ENCODE peak calls at places on chromosomes 4 and X, in eight cellular contexts. P is colonic mucosa; H is tibial artery; T is left lung; B is IMR-90; M is CD8-positive, alpha-beta T cell; A is heart right ventricle; Y is body of pancreas. F is an unnamed sample. For H3K4me1, the result is how much of the 10 kb centered on the place peaks cover.

GRCh38 chr4:5957091-5957490 is 61.1 kb downstream of the C4orf50 start:
- DNase-seq in Y (no peak), T (no peak), M (no peak), A (no peak), H (no peak), P (no peak), B (no peak), F (peak)

GRCh38 chrX:30493348-30493747 is 84.2 kb downstream of the TASL start:
- DNase-seq in A (no peak), M (no peak), Y (no peak), H (no peak), P (no peak), T (no peak), B (no peak), F (no peak)

GRCh38 chr4:20281453-20281852 is 29.7 kb downstream of the SLIT2 start:
- DNase-seq in T (no peak), M (no peak), H (no peak), P (no peak), B (no peak), A (no peak), Y (no peak), F (no peak)

GRCh38 chrX:150899191-150899757 is 806 bp upstream of the CD99L2 start:
- DNase-seq in Y (peak), M (peak), T (peak), P (peak), B (peak), A (peak), H (peak), F (peak)

GRCh38 chr4:25756503-25756902 is 100.9 kb downstream of the SLC34A2 start:
- DNase-seq in Y (no peak), P (no peak), B (peak), T (no peak), M (no peak), H (no peak), A (no peak), F (no peak)

GRCh38 chr4:1554876-1555265 is 129.2 kb downstream of the FAM53A start:
- DNase-seq in T (no peak), P (no peak), A (no peak), M (no peak), Y (no peak), H (no peak), B (no peak), F (no peak)

GRCh38 chr4:27049101-27049829 is 188.6 kb downstream of the STIM2 start:
- DNase-seq in A (no peak), H (no peak), B (no peak), P (peak), T (no peak), M (no peak), Y (no peak), F (peak)

GRCh38 chrX:87517571-87518141 is at the start of gene KLHL4:
- DNase-seq in A (no peak), H (no peak), M (no peak), T (no peak), B (peak), Y (no peak), P (no peak), F (peak)

GRCh38 chr4:48360285-48360965 is 19.1 kb downstream of the SLAIN2 start:
- DNase-seq in M (no peak), T (no peak), Y (no peak), A (no peak), H (no peak), P (no peak), B (peak), F (no peak)

GRCh38 chrX:132877954-132878536 is 80.4 kb downstream of the HS6ST2 start:
- DNase-seq in M (no peak), Y (no peak), B (no peak), P (no peak), H (no peak), A (no peak), T (no peak), F (peak)

GRCh38 chrX:150152546-150152945 is 210.6 kb upstream of the MAMLD1 start:
- DNase-seq in H (no peak), A (no peak), B (no peak), Y (no peak), P (no peak), T (no peak), M (no peak), F (no peak)

GRCh38 chr4:25484243-25484721 is 107.2 kb downstream of the ANAPC4 start:
- DNase-seq in A (no peak), B (no peak), Y (no peak), H (no peak), P (no peak), M (no peak), T (no peak), F (no peak)

GRCh38 chrX:97314348-97314747 is 430.6 kb downstream of the RPA4 start:
- DNase-seq in P (no peak), A (no peak), B (no peak), M (no peak), H (no peak), Y (no peak), T (no peak), F (no peak)

GRCh38 chrX:153750126-153750774 is 13.8 kb upstream of the PLXNB3 start:
- DNase-seq in P (no peak), A (no peak), M (no peak), H (no peak), Y (no peak), T (no peak), B (no peak), F (peak)

GRCh38 chrX:148647666-148648065 is 147.2 kb downstream of the AFF2 start:
- DNase-seq in A (no peak), H (no peak), M (no peak), P (no peak), T (no peak), Y (no peak), B (no peak), F (no peak)

GRCh38 chr4:82790060-82790660 is 8.4 kb downstream of the SCD5 start:
- DNase-seq in Y (no peak), B (no peak), A (no peak), T (no peak), H (no peak), P (no peak), M (no peak), F (peak)

GRCh38 chr4:104941661-104942062 is 205.0 kb upstream of the TET2 start:
- DNase-seq in T (no peak), B (no peak), M (no peak), P (no peak), A (no peak), H (no peak), Y (no peak), F (no peak)

GRCh38 chrX:20372533-20372932 is 105.8 kb upstream of the RPS6KA3 start:
- DNase-seq in T (no peak), P (no peak), H (no peak), A (no peak), B (no peak), Y (no peak), M (no peak), F (no peak)

GRCh38 chr4:142435599-142436235 is 410.4 kb downstream of the INPP4B start:
- DNase-seq in H (no peak), B (no peak), A (no peak), Y (no peak), M (no peak), T (no peak), P (no peak), F (peak)

GRCh38 chr4:87060957-87061356 is 126.1 kb downstream of the AFF1 start:
- DNase-seq in Y (no peak), T (no peak), P (no peak), M (no peak), B (peak), A (no peak), H (no peak), F (no peak)

GRCh38 chr4:142352682-142353081 is 493.4 kb downstream of the INPP4B start:
- DNase-seq in T (no peak), A (no peak), M (no peak), B (no peak), Y (no peak), H (no peak), P (no peak), F (no peak)

GRCh38 chr4:126772662-126773061 is 860.1 kb upstream of the INTU start:
- DNase-seq in M (no peak), B (peak), A (no peak), P (no peak), T (no peak), H (no peak), Y (no peak), F (no peak)

GRCh38 chr4:53490965-53491622 is 100.2 kb downstream of the LNX1 start:
- DNase-seq in B (peak), Y (peak), H (peak), A (no peak), M (no peak), T (no peak), P (peak), F (peak)

GRCh38 chr4:96183630-96184029 is 343.7 kb downstream of the PDHA2 start:
- DNase-seq in Y (no peak), P (no peak), A (no peak), B (no peak), H (no peak), T (no peak), M (no peak), F (no peak)

GRCh38 chrX:65688403-65688881 is 21.0 kb downstream of the MSN start:
- DNase-seq in B (peak), A (no peak), Y (no peak), M (no peak), H (no peak), P (no peak), T (no peak), F (no peak)

GRCh38 chrX:283115-283845 is 2.1 kb downstream of the PLCXD1 start:
- DNase-seq in T (peak), P (peak), Y (peak), M (peak), H (peak), B (peak), A (peak), F (peak)

GRCh38 chr4:95984081-95984480 is 144.2 kb downstream of the PDHA2 start:
- DNase-seq in H (no peak), A (no peak), Y (no peak), B (no peak), P (no peak), M (no peak), T (no peak), F (no peak)

GRCh38 chr4:3651267-3651846 is 114.8 kb upstream of the ADRA2C start:
- DNase-seq in A (no peak), B (no peak), M (no peak), P (no peak), T (no peak), Y (no peak), H (no peak), F (no peak)
- H3K4me3 ChIP-seq in A (no peak), B (no peak), M (no peak), P (no peak), T (no peak), Y (no peak), H (no peak), F (no peak)

GRCh38 chrX:39855748-39856129 is 242.0 kb downstream of the BCOR start:
- DNase-seq in Y (no peak), T (no peak), B (peak), A (no peak), M (peak), P (peak), H (no peak), F (peak)
- H3K4me1 ChIP-seq in Y (under half), T (under half), B (under half), A (under half), M (under half), P (under half), H (under half), F (under half)

GRCh38 chr4:118849867-118850812 is 14.2 kb upstream of the SEC24D start:
- DNase-seq in H (no peak), A (no peak), B (peak), Y (no peak), P (peak), T (no peak), M (no peak), F (peak)

GRCh38 chr4:118846981-118847380 is 11.1 kb upstream of the SEC24D start:
- DNase-seq in M (no peak), B (no peak), T (no peak), Y (no peak), P (no peak), H (no peak), A (no peak), F (no peak)

GRCh38 chr4:118850813-118851173 is 14.9 kb upstream of the SEC24D start:
- DNase-seq in M (no peak), A (no peak), B (no peak), P (no peak), Y (no peak), H (no peak), T (no peak), F (no peak)

GRCh38 chr4:118848242-118848641 is 12.3 kb upstream of the SEC24D start:
- DNase-seq in P (no peak), B (no peak), T (no peak), Y (no peak), H (no peak), A (no peak), M (no peak), F (no peak)

GRCh38 chr4:118848901-118849300 is 13.0 kb upstream of the SEC24D start:
- DNase-seq in M (no peak), H (no peak), P (no peak), B (no peak), A (no peak), Y (no peak), T (no peak), F (no peak)
- H3K27ac ChIP-seq in M (no peak), H (no peak), P (no peak), B (no peak), A (no peak), Y (no peak), T (no peak), F (no peak)

DNA sequence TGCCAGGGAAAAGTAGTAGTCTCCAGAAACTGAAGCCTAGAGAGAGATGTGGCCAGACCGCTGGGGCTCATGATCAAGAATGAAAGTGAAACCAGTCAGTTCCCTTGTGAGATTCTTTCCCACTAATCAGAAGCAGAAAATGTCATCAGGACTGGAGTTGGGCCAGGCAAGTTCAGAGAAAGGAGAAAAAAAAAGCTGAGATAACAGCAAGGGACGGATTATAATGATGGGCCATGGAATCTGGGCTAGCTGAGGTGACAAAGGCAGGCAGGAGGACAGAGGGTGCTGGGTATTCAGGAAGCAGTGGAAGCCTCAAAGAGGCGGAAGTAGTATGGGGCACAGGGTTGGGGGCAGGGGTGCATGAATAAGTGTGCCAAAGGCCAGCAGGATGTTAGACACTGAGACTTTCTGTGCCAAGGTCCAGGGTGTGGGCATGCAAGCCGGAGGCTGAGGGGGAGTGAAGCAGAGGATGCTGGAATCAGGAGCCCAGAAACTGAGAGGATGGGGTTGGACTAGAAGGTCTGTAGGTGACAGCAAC is 2.5 kb downstream of the CXorf38 start:
- DNase-seq in B (peak), Y (peak), M (no peak), H (peak), T (peak), A (peak), P (peak), F (no peak)
- H3K4me3 ChIP-seq in B (peak), Y (no peak), M (peak), H (peak), T (peak), A (peak), P (peak), F (peak)

GRCh38 chrX:69154051-69154450 is 11.2 kb downstream of the PJA1 start:
- DNase-seq in T (no peak), A (no peak), B (no peak), Y (no peak), M (no peak), H (no peak), P (peak), F (peak)
- H3K4me1 ChIP-seq in T (under half), A (under half), B (under half), Y (under half), M (under half), H (under half), P (under half), F (under half)

GRCh38 chr4:113122066-113122465 is 72.6 kb downstream of the ANK2 start:
- DNase-seq in T (no peak), B (no peak), P (no peak), Y (no peak), M (no peak), A (no peak), H (no peak), F (no peak)

GRCh38 chr4:113116414-113117345 is 67.2 kb downstream of the ANK2 start:
- DNase-seq in M (no peak), T (no peak), Y (no peak), H (no peak), P (no peak), A (no peak), B (no peak), F (no peak)

GRCh38 chr4:113114884-113115283 is 65.4 kb downstream of the ANK2 start:
- DNase-seq in P (no peak), B (no peak), Y (no peak), M (no peak), T (no peak), H (no peak), A (no peak), F (no peak)

GRCh38 chr4:113113151-113113550 is 63.7 kb downstream of the ANK2 start:
- DNase-seq in Y (no peak), M (no peak), T (no peak), H (no peak), P (no peak), B (no peak), A (no peak), F (no peak)

GRCh38 chr4:113117346-113117677 is 67.9 kb downstream of the ANK2 start:
- DNase-seq in A (no peak), Y (no peak), B (no peak), T (no peak), P (no peak), M (no peak), H (no peak), F (no peak)
- H3K27ac ChIP-seq in A (no peak), Y (no peak), B (no peak), T (no peak), P (no peak), M (no peak), H (no peak), F (no peak)

GRCh38 chrX:40538391-40538790 is 42.4 kb upstream of the ATP6AP2 start:
- DNase-seq in P (no peak), H (no peak), Y (no peak), T (no peak), A (no peak), B (no peak), M (no peak), F (no peak)
- H3K4me3 ChIP-seq in P (no peak), H (no peak), Y (no peak), T (no peak), A (no peak), B (no peak), M (no peak), F (no peak)